ENCODE peak calls at places on chromosomes 7 and 10, in five cellular contexts. One of them, this sample, is unnamed.

GRCh38 chr10:5123886-5124285 is 29.7 kb downstream of the AKR1C3 start:
- DNase-seq in tibial artery: no peak
- DNase-seq in neuronal stem cell: no peak
- DNase-seq in upper lobe of right lung: no peak
- DNase-seq in DND-41: no peak
- DNase-seq in this sample: no peak

GRCh38 chr10:30573714-30574422 is 55.7 kb downstream of the LYZL2 start:
- DNase-seq in tibial artery: no peak
- DNase-seq in upper lobe of right lung: no peak
- DNase-seq in DND-41: no peak
- DNase-seq in neuronal stem cell: no peak
- DNase-seq in this sample: no peak

GRCh38 chr7:157688439-157689268 is 351.9 kb downstream of the DNAJB6 start:
- DNase-seq in upper lobe of right lung: peak; percentile 59
- DNase-seq in neuronal stem cell: peak; percentile 48
- DNase-seq in DND-41: no peak
- DNase-seq in tibial artery: no peak
- DNase-seq in this sample: no peak

GRCh38 chr10:95391570-95392249 is 100.9 kb upstream of the PDLIM1 start:
- DNase-seq in DND-41: peak; percentile 51
- DNase-seq in upper lobe of right lung: no peak
- DNase-seq in neuronal stem cell: peak; percentile 21
- DNase-seq in tibial artery: no peak
- DNase-seq in this sample: no peak

GRCh38 chr10:11167233-11167979 is 149.7 kb downstream of the CELF2 start:
- DNase-seq in tibial artery: no peak
- DNase-seq in DND-41: no peak
- DNase-seq in neuronal stem cell: no peak
- DNase-seq in upper lobe of right lung: no peak
- DNase-seq in this sample: no peak

GRCh38 chr7:20260219-20260618 is 43.0 kb upstream of the MACC1 start:
- DNase-seq in upper lobe of right lung: no peak
- DNase-seq in DND-41: no peak
- DNase-seq in neuronal stem cell: no peak
- DNase-seq in tibial artery: no peak
- DNase-seq in this sample: no peak

GRCh38 chr10:31871266-31871887 is 57.3 kb downstream of the ARHGAP12 start:
- DNase-seq in neuronal stem cell: no peak
- DNase-seq in tibial artery: no peak
- DNase-seq in DND-41: no peak
- DNase-seq in upper lobe of right lung: no peak
- DNase-seq in this sample: no peak

GRCh38 chr10:126171555-126171954 is 216.7 kb downstream of the ADAM12 start:
- DNase-seq in upper lobe of right lung: no peak
- DNase-seq in neuronal stem cell: no peak
- DNase-seq in tibial artery: no peak
- DNase-seq in DND-41: no peak
- DNase-seq in this sample: no peak

GRCh38 chr7:92781117-92781720 is 55.2 kb downstream of the CDK6 start:
- DNase-seq in tibial artery: no peak
- DNase-seq in upper lobe of right lung: no peak
- DNase-seq in neuronal stem cell: no peak
- DNase-seq in DND-41: no peak
- DNase-seq in this sample: no peak

GRCh38 chr7:64174941-64175340 is 32.1 kb upstream of the ZNF735 start:
- DNase-seq in neuronal stem cell: no peak
- DNase-seq in DND-41: peak; percentile 31
- DNase-seq in tibial artery: no peak
- DNase-seq in upper lobe of right lung: no peak
- DNase-seq in this sample: no peak

GRCh38 chr10:33706746-33707145 is 372.3 kb upstream of the NRP1 start:
- DNase-seq in tibial artery: no peak
- DNase-seq in neuronal stem cell: no peak
- DNase-seq in upper lobe of right lung: no peak
- DNase-seq in DND-41: no peak
- DNase-seq in this sample: no peak

DNA sequence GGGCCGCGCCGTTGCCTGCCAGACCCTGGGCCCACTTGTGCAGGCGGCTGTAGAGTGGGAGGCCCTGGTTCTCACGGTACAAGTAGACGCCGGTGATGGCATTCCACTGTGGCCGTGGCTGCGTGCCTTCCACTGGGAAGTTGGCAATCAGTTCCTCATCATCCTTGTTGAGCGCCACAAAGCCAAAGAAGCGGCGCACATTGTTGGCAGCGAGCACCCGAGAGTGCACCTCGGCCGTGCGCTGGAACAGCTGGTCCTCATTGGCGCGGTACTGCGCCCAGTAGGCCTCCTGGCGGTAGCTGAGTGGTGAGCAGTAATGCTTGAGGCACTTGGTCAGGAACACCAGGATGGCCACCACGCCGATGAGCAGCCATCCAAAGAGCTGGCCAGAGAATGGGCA is 5.0 kb downstream of the CALHM2 start:
- DNase-seq in tibial artery: no peak
- DNase-seq in DND-41: no peak
- DNase-seq in upper lobe of right lung: no peak
- DNase-seq in neuronal stem cell: no peak
- DNase-seq in this sample: no peak
- H3K27ac ChIP-seq in tibial artery: peak overlapping the region; percentile 97
- H3K27ac ChIP-seq in DND-41: no peak overlapping the region
- H3K27ac ChIP-seq in upper lobe of right lung: peak overlapping the region; percentile 83
- H3K27ac ChIP-seq in neuronal stem cell: no peak overlapping the region
- H3K27ac ChIP-seq in this sample: peak overlapping the region; percentile 80

GRCh38 chr7:47611045-47611511 is 29.2 kb upstream of the TNS3 start:
- DNase-seq in upper lobe of right lung: no peak
- DNase-seq in DND-41: no peak
- DNase-seq in neuronal stem cell: no peak
- DNase-seq in tibial artery: no peak
- DNase-seq in this sample: no peak

GRCh38 chr7:47610506-47611044 is 28.7 kb upstream of the TNS3 start:
- DNase-seq in DND-41: no peak
- DNase-seq in upper lobe of right lung: no peak
- DNase-seq in neuronal stem cell: no peak
- DNase-seq in tibial artery: no peak
- DNase-seq in this sample: no peak

GRCh38 chr7:47606176-47606575 is 24.3 kb upstream of the TNS3 start:
- DNase-seq in DND-41: no peak
- DNase-seq in tibial artery: no peak
- DNase-seq in upper lobe of right lung: no peak
- DNase-seq in neuronal stem cell: no peak
- DNase-seq in this sample: no peak

GRCh38 chr7:47614450-47614849 is 32.5 kb upstream of the TNS3 start:
- DNase-seq in tibial artery: no peak
- DNase-seq in upper lobe of right lung: no peak
- DNase-seq in DND-41: no peak
- DNase-seq in neuronal stem cell: no peak
- DNase-seq in this sample: no peak

GRCh38 chr7:47609803-47610452 is 28.0 kb upstream of the TNS3 start:
- DNase-seq in DND-41: no peak
- DNase-seq in neuronal stem cell: no peak
- DNase-seq in upper lobe of right lung: no peak
- DNase-seq in tibial artery: peak; percentile 73
- DNase-seq in this sample: peak; percentile 13
- H3K27ac ChIP-seq in DND-41: no peak overlapping the region
- H3K27ac ChIP-seq in neuronal stem cell: no peak overlapping the region
- H3K27ac ChIP-seq in upper lobe of right lung: peak overlapping the region; percentile 65
- H3K27ac ChIP-seq in tibial artery: peak overlapping the region; percentile 37
- H3K27ac ChIP-seq in this sample: peak overlapping the region; percentile 39

GRCh38 chr10:69459101-69459805 is 8.0 kb downstream of the TSPAN15 start:
- DNase-seq in DND-41: no peak
- DNase-seq in tibial artery: no peak
- DNase-seq in upper lobe of right lung: no peak
- DNase-seq in neuronal stem cell: no peak
- DNase-seq in this sample: no peak
- H3K27ac ChIP-seq in DND-41: no peak overlapping the region
- H3K27ac ChIP-seq in tibial artery: no peak overlapping the region
- H3K27ac ChIP-seq in upper lobe of right lung: peak overlapping the region; percentile 73
- H3K27ac ChIP-seq in neuronal stem cell: no peak overlapping the region
- H3K27ac ChIP-seq in this sample: peak overlapping the region; percentile 84

GRCh38 chr7:130492519-130493274 is 812 bp downstream of the MEST start:
- DNase-seq in DND-41: no peak
- DNase-seq in tibial artery: no peak
- DNase-seq in neuronal stem cell: no peak
- DNase-seq in upper lobe of right lung: no peak
- DNase-seq in this sample: no peak

GRCh38 chr7:130494480-130494879 is 2.6 kb downstream of the MEST start:
- DNase-seq in DND-41: no peak
- DNase-seq in tibial artery: no peak
- DNase-seq in neuronal stem cell: no peak
- DNase-seq in upper lobe of right lung: no peak
- DNase-seq in this sample: no peak

GRCh38 chr7:130490888-130491771 is 755 bp upstream of the MEST start:
- DNase-seq in DND-41: no peak
- DNase-seq in tibial artery: no peak
- DNase-seq in upper lobe of right lung: peak; percentile 68
- DNase-seq in neuronal stem cell: peak; percentile 55
- DNase-seq in this sample: no peak

GRCh38 chr7:130491841-130492518 is at the start of gene MEST:
- DNase-seq in DND-41: no peak
- DNase-seq in upper lobe of right lung: peak; percentile 64
- DNase-seq in tibial artery: no peak
- DNase-seq in neuronal stem cell: no peak
- DNase-seq in this sample: no peak

DNA sequence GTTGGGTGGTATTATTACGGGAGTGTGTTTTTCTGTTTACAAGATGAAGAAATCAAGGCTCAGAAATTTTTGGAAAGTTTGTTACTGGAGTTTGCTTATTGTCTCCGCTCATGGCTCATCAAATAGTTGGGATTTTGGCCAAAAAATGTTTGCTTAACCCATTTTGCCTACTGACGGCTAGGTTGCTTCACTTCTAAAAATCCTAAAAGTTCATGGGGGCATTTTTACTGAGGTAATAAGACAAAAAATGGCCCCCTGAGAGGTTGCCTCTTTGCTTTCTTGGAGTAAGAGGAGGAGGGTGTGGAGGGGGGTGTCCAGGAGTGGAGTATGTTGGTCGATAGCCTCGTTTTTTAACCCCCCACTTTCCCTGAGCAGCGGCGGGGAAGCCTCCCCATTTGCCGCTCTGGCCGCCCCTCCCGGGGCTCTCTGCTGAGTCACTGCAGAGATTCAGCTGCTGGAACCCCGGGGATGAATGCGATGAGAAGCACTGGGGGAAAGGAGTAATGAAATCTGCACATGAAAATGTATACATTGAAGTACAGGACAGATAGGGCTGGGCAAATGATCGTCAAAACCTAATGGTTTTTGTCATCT is 1.5 kb downstream of the MEST start:
- DNase-seq in DND-41: no peak
- DNase-seq in neuronal stem cell: no peak
- DNase-seq in upper lobe of right lung: no peak
- DNase-seq in tibial artery: no peak
- DNase-seq in this sample: no peak
- H3K27ac ChIP-seq in DND-41: no peak overlapping the region
- H3K27ac ChIP-seq in neuronal stem cell: no peak overlapping the region
- H3K27ac ChIP-seq in upper lobe of right lung: no peak overlapping the region
- H3K27ac ChIP-seq in tibial artery: no peak overlapping the region
- H3K27ac ChIP-seq in this sample: no peak overlapping the region

DNA sequence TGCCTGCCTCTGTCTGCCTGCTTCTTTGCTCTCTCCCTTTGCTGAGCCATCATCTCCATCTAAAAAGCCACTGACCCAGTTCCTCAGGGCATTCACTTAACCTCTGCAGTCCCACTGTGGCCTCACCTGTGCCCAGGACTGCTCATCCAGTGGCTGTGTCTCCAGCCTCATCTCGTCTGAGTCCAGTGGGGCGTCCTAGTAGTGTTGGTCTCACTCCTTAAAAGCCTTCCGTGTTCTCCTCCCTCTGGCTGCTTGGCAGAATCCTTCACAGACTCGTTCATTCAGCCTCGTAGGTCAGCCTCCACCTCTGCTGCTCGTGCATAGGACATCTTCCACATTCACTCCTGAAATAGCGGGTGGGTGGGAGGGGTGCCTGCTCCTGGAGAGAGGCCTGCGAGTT is 7.3 kb downstream of the RARRES2 start:
- DNase-seq in neuronal stem cell: no peak
- DNase-seq in upper lobe of right lung: no peak
- DNase-seq in DND-41: no peak
- DNase-seq in tibial artery: no peak
- DNase-seq in this sample: no peak
- H3K27ac ChIP-seq in neuronal stem cell: no peak overlapping the region
- H3K27ac ChIP-seq in upper lobe of right lung: no peak overlapping the region
- H3K27ac ChIP-seq in DND-41: peak overlapping the region; percentile 22
- H3K27ac ChIP-seq in tibial artery: no peak overlapping the region
- H3K27ac ChIP-seq in this sample: no peak overlapping the region

DNA sequence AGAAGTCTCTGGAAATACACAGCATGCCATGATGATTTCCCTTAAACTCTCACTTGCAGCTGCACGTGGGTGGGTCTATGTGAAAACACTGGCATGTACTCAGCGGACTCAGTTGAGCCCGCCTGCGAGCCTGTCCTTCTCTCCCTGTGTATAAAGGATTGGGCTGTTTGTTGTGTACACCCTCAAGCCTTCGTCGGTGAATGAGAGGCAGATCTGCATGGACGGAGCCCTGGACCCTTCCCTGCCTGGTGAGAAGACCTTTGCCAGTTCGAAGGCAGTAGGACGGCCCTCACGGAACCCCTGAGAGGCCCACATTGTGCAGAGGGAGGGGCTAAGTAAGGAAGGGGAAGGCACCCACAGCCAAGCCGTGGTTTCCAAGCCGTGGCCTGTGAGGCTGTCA is 121.2 kb downstream of the WDFY4 start:
- DNase-seq in DND-41: no peak
- DNase-seq in neuronal stem cell: no peak
- DNase-seq in upper lobe of right lung: no peak
- DNase-seq in tibial artery: peak; percentile 38
- DNase-seq in this sample: peak; percentile 24
- H3K27ac ChIP-seq in DND-41: no peak overlapping the region
- H3K27ac ChIP-seq in neuronal stem cell: no peak overlapping the region
- H3K27ac ChIP-seq in upper lobe of right lung: no peak overlapping the region
- H3K27ac ChIP-seq in tibial artery: no peak overlapping the region
- H3K27ac ChIP-seq in this sample: no peak overlapping the region

GRCh38 chr7:78279035-78279434 is 480.5 kb downstream of the PHTF2 start:
- DNase-seq in upper lobe of right lung: no peak
- DNase-seq in tibial artery: no peak
- DNase-seq in neuronal stem cell: no peak
- DNase-seq in DND-41: no peak
- DNase-seq in this sample: no peak
- H3K27ac ChIP-seq in upper lobe of right lung: no peak overlapping the region
- H3K27ac ChIP-seq in tibial artery: no peak overlapping the region
- H3K27ac ChIP-seq in neuronal stem cell: no peak overlapping the region
- H3K27ac ChIP-seq in DND-41: no peak overlapping the region
- H3K27ac ChIP-seq in this sample: no peak overlapping the region